ENCODE peak calls at places on chromosome 2, in four cellular contexts. One of them, this sample, is unnamed.

GRCh38 chr2:15763106-15763821 is 171.6 kb downstream of the DDX1 start:
- DNase-seq in stimulated activated CD4-positive, alpha-beta T cell treated with anti-CD3 and anti-CD28 coated beads, Interleukin-2, amount 100 ng/mL, for 4 hours: no peak
- DNase-seq in Karpas-422: no peak
- DNase-seq in sciatic nerve: peak; percentile 71
- DNase-seq in this sample: no peak

GRCh38 chr2:172968061-172968469 is 107.6 kb upstream of the MAP3K20 start:
- DNase-seq in sciatic nerve: peak; percentile 63
- DNase-seq in Karpas-422: no peak
- DNase-seq in stimulated activated CD4-positive, alpha-beta T cell treated with anti-CD3 and anti-CD28 coated beads, Interleukin-2, amount 100 ng/mL, for 4 hours: no peak
- DNase-seq in this sample: peak; percentile 98

GRCh38 chr2:218956039-218956438 is 3.4 kb upstream of the CDK5R2 start:
- DNase-seq in sciatic nerve: no peak
- DNase-seq in Karpas-422: no peak
- DNase-seq in stimulated activated CD4-positive, alpha-beta T cell treated with anti-CD3 and anti-CD28 coated beads, Interleukin-2, amount 100 ng/mL, for 4 hours: no peak
- DNase-seq in this sample: no peak

GRCh38 chr2:239182981-239183791 is 217.6 kb downstream of the HDAC4 start:
- DNase-seq in sciatic nerve: peak; percentile 53
- DNase-seq in stimulated activated CD4-positive, alpha-beta T cell treated with anti-CD3 and anti-CD28 coated beads, Interleukin-2, amount 100 ng/mL, for 4 hours: no peak
- DNase-seq in Karpas-422: no peak
- DNase-seq in this sample: no peak

GRCh38 chr2:170354855-170355649 is 177.1 kb downstream of the MYO3B start:
- DNase-seq in Karpas-422: no peak
- DNase-seq in stimulated activated CD4-positive, alpha-beta T cell treated with anti-CD3 and anti-CD28 coated beads, Interleukin-2, amount 100 ng/mL, for 4 hours: no peak
- DNase-seq in sciatic nerve: no peak
- DNase-seq in this sample: no peak

GRCh38 chr2:41836944-41837343 is 210.9 kb upstream of the PKDCC start:
- DNase-seq in stimulated activated CD4-positive, alpha-beta T cell treated with anti-CD3 and anti-CD28 coated beads, Interleukin-2, amount 100 ng/mL, for 4 hours: no peak
- DNase-seq in Karpas-422: peak; percentile 69
- DNase-seq in sciatic nerve: no peak
- DNase-seq in this sample: peak; percentile 53

GRCh38 chr2:9103663-9104277 is 100.3 kb upstream of the MBOAT2 start:
- DNase-seq in stimulated activated CD4-positive, alpha-beta T cell treated with anti-CD3 and anti-CD28 coated beads, Interleukin-2, amount 100 ng/mL, for 4 hours: no peak
- DNase-seq in sciatic nerve: no peak
- DNase-seq in Karpas-422: no peak
- DNase-seq in this sample: no peak

GRCh38 chr2:73337828-73338227 is 44.5 kb upstream of the EGR4 start:
- DNase-seq in sciatic nerve: no peak
- DNase-seq in stimulated activated CD4-positive, alpha-beta T cell treated with anti-CD3 and anti-CD28 coated beads, Interleukin-2, amount 100 ng/mL, for 4 hours: no peak
- DNase-seq in Karpas-422: peak; percentile 67
- DNase-seq in this sample: no peak

GRCh38 chr2:42554392-42554791 is 14.0 kb upstream of the MTA3 start:
- DNase-seq in stimulated activated CD4-positive, alpha-beta T cell treated with anti-CD3 and anti-CD28 coated beads, Interleukin-2, amount 100 ng/mL, for 4 hours: no peak
- DNase-seq in Karpas-422: no peak
- DNase-seq in sciatic nerve: no peak
- DNase-seq in this sample: no peak

GRCh38 chr2:133287709-133288108 is 280.6 kb downstream of the NCKAP5 start:
- DNase-seq in sciatic nerve: no peak
- DNase-seq in stimulated activated CD4-positive, alpha-beta T cell treated with anti-CD3 and anti-CD28 coated beads, Interleukin-2, amount 100 ng/mL, for 4 hours: no peak
- DNase-seq in Karpas-422: no peak
- DNase-seq in this sample: peak; percentile 29

GRCh38 chr2:180790891-180791290 is 189.5 kb upstream of the UBE2E3 start:
- DNase-seq in sciatic nerve: no peak
- DNase-seq in stimulated activated CD4-positive, alpha-beta T cell treated with anti-CD3 and anti-CD28 coated beads, Interleukin-2, amount 100 ng/mL, for 4 hours: no peak
- DNase-seq in Karpas-422: no peak
- DNase-seq in this sample: no peak

GRCh38 chr2:126655500-126656310 is at the start of gene GYPC:
- DNase-seq in Karpas-422: peak; percentile 77
- DNase-seq in sciatic nerve: peak; percentile 82
- DNase-seq in stimulated activated CD4-positive, alpha-beta T cell treated with anti-CD3 and anti-CD28 coated beads, Interleukin-2, amount 100 ng/mL, for 4 hours: peak; percentile 42
- DNase-seq in this sample: peak; percentile 96

GRCh38 chr2:171360905-171361304 is 72.9 kb downstream of the METTL8 start:
- DNase-seq in sciatic nerve: no peak
- DNase-seq in stimulated activated CD4-positive, alpha-beta T cell treated with anti-CD3 and anti-CD28 coated beads, Interleukin-2, amount 100 ng/mL, for 4 hours: no peak
- DNase-seq in Karpas-422: no peak
- DNase-seq in this sample: no peak

GRCh38 chr2:64212346-64212745 is 68.1 kb upstream of the PELI1 start:
- DNase-seq in sciatic nerve: no peak
- DNase-seq in stimulated activated CD4-positive, alpha-beta T cell treated with anti-CD3 and anti-CD28 coated beads, Interleukin-2, amount 100 ng/mL, for 4 hours: no peak
- DNase-seq in Karpas-422: no peak
- DNase-seq in this sample: peak; percentile 63

GRCh38 chr2:81266106-81266505 is 961.6 kb upstream of the LRRTM1 start:
- DNase-seq in stimulated activated CD4-positive, alpha-beta T cell treated with anti-CD3 and anti-CD28 coated beads, Interleukin-2, amount 100 ng/mL, for 4 hours: no peak
- DNase-seq in sciatic nerve: no peak
- DNase-seq in Karpas-422: peak; percentile 45
- DNase-seq in this sample: no peak

GRCh38 chr2:218898109-218898878 is 17.6 kb downstream of the WNT10A start:
- DNase-seq in stimulated activated CD4-positive, alpha-beta T cell treated with anti-CD3 and anti-CD28 coated beads, Interleukin-2, amount 100 ng/mL, for 4 hours: peak; percentile 66
- DNase-seq in sciatic nerve: peak; percentile 89
- DNase-seq in Karpas-422: peak; percentile 89
- DNase-seq in this sample: peak; percentile 58

GRCh38 chr2:184154438-184154837 is 443.9 kb upstream of the ZNF804A start:
- DNase-seq in Karpas-422: no peak
- DNase-seq in stimulated activated CD4-positive, alpha-beta T cell treated with anti-CD3 and anti-CD28 coated beads, Interleukin-2, amount 100 ng/mL, for 4 hours: no peak
- DNase-seq in sciatic nerve: no peak
- DNase-seq in this sample: peak; percentile 1

GRCh38 chr2:41136966-41137494 is 685.1 kb upstream of the SLC8A1 start:
- DNase-seq in Karpas-422: no peak
- DNase-seq in sciatic nerve: no peak
- DNase-seq in stimulated activated CD4-positive, alpha-beta T cell treated with anti-CD3 and anti-CD28 coated beads, Interleukin-2, amount 100 ng/mL, for 4 hours: no peak
- DNase-seq in this sample: no peak

GRCh38 chr2:51638811-51639210 is 606.9 kb upstream of the NRXN1 start:
- DNase-seq in sciatic nerve: no peak
- DNase-seq in Karpas-422: no peak
- DNase-seq in stimulated activated CD4-positive, alpha-beta T cell treated with anti-CD3 and anti-CD28 coated beads, Interleukin-2, amount 100 ng/mL, for 4 hours: no peak
- DNase-seq in this sample: no peak

GRCh38 chr2:164816046-164816445 is 25.6 kb downstream of the COBLL1 start:
- DNase-seq in stimulated activated CD4-positive, alpha-beta T cell treated with anti-CD3 and anti-CD28 coated beads, Interleukin-2, amount 100 ng/mL, for 4 hours: no peak
- DNase-seq in Karpas-422: no peak
- DNase-seq in sciatic nerve: no peak
- DNase-seq in this sample: no peak

GRCh38 chr2:206274434-206275273 is at the start of gene ZDBF2:
- DNase-seq in Karpas-422: peak; percentile 56
- DNase-seq in stimulated activated CD4-positive, alpha-beta T cell treated with anti-CD3 and anti-CD28 coated beads, Interleukin-2, amount 100 ng/mL, for 4 hours: peak; percentile 37
- DNase-seq in sciatic nerve: peak; percentile 61
- DNase-seq in this sample: peak; percentile 63

GRCh38 chr2:203016716-203017115 is 2.0 kb downstream of the NBEAL1 start:
- DNase-seq in Karpas-422: no peak
- DNase-seq in sciatic nerve: no peak
- DNase-seq in stimulated activated CD4-positive, alpha-beta T cell treated with anti-CD3 and anti-CD28 coated beads, Interleukin-2, amount 100 ng/mL, for 4 hours: no peak
- DNase-seq in this sample: no peak

GRCh38 chr2:241493092-241493491 is 15.3 kb downstream of the STK25 start:
- DNase-seq in stimulated activated CD4-positive, alpha-beta T cell treated with anti-CD3 and anti-CD28 coated beads, Interleukin-2, amount 100 ng/mL, for 4 hours: no peak
- DNase-seq in sciatic nerve: no peak
- DNase-seq in Karpas-422: no peak
- DNase-seq in this sample: no peak

GRCh38 chr2:105068875-105069274 is 31.0 kb downstream of the MRPS9 start:
- DNase-seq in sciatic nerve: no peak
- DNase-seq in Karpas-422: no peak
- DNase-seq in stimulated activated CD4-positive, alpha-beta T cell treated with anti-CD3 and anti-CD28 coated beads, Interleukin-2, amount 100 ng/mL, for 4 hours: no peak
- DNase-seq in this sample: no peak

GRCh38 chr2:19086351-19086750 is 272.1 kb downstream of the OSR1 start:
- DNase-seq in Karpas-422: no peak
- DNase-seq in stimulated activated CD4-positive, alpha-beta T cell treated with anti-CD3 and anti-CD28 coated beads, Interleukin-2, amount 100 ng/mL, for 4 hours: no peak
- DNase-seq in sciatic nerve: no peak
- DNase-seq in this sample: no peak

GRCh38 chr2:96389728-96390127 is 54.2 kb downstream of the NCAPH start:
- DNase-seq in sciatic nerve: peak; percentile 34
- DNase-seq in Karpas-422: peak; percentile 35
- DNase-seq in stimulated activated CD4-positive, alpha-beta T cell treated with anti-CD3 and anti-CD28 coated beads, Interleukin-2, amount 100 ng/mL, for 4 hours: no peak
- DNase-seq in this sample: peak; percentile 13

GRCh38 chr2:61257446-61257845 is 95.5 kb downstream of the C2orf74 start:
- DNase-seq in sciatic nerve: no peak
- DNase-seq in Karpas-422: no peak
- DNase-seq in stimulated activated CD4-positive, alpha-beta T cell treated with anti-CD3 and anti-CD28 coated beads, Interleukin-2, amount 100 ng/mL, for 4 hours: no peak
- DNase-seq in this sample: peak; percentile 10

GRCh38 chr2:190649798-190650390 is 1.0 kb downstream of the NAB1 start:
- DNase-seq in sciatic nerve: no peak
- DNase-seq in Karpas-422: peak; percentile 63
- DNase-seq in stimulated activated CD4-positive, alpha-beta T cell treated with anti-CD3 and anti-CD28 coated beads, Interleukin-2, amount 100 ng/mL, for 4 hours: peak; percentile 16
- DNase-seq in this sample: peak; percentile 33

GRCh38 chr2:38509322-38509946 is 93.3 kb downstream of the HNRNPLL start:
- DNase-seq in Karpas-422: no peak
- DNase-seq in stimulated activated CD4-positive, alpha-beta T cell treated with anti-CD3 and anti-CD28 coated beads, Interleukin-2, amount 100 ng/mL, for 4 hours: no peak
- DNase-seq in sciatic nerve: no peak
- DNase-seq in this sample: peak; percentile 86

GRCh38 chr2:10501980-10502802 is 54.1 kb upstream of the ODC1 start:
- DNase-seq in Karpas-422: no peak
- DNase-seq in stimulated activated CD4-positive, alpha-beta T cell treated with anti-CD3 and anti-CD28 coated beads, Interleukin-2, amount 100 ng/mL, for 4 hours: no peak
- DNase-seq in sciatic nerve: peak; percentile 35
- DNase-seq in this sample: no peak

GRCh38 chr2:67075530-67076253 is 321.4 kb upstream of the ETAA1 start:
- DNase-seq in Karpas-422: no peak
- DNase-seq in sciatic nerve: no peak
- DNase-seq in stimulated activated CD4-positive, alpha-beta T cell treated with anti-CD3 and anti-CD28 coated beads, Interleukin-2, amount 100 ng/mL, for 4 hours: no peak
- DNase-seq in this sample: no peak

GRCh38 chr2:31558401-31559295 is 22.1 kb downstream of the SRD5A2 start:
- DNase-seq in Karpas-422: no peak
- DNase-seq in sciatic nerve: no peak
- DNase-seq in stimulated activated CD4-positive, alpha-beta T cell treated with anti-CD3 and anti-CD28 coated beads, Interleukin-2, amount 100 ng/mL, for 4 hours: no peak
- DNase-seq in this sample: peak; percentile 50

GRCh38 chr2:20672191-20672951 is 5.4 kb downstream of the GDF7 start:
- DNase-seq in sciatic nerve: no peak
- DNase-seq in stimulated activated CD4-positive, alpha-beta T cell treated with anti-CD3 and anti-CD28 coated beads, Interleukin-2, amount 100 ng/mL, for 4 hours: no peak
- DNase-seq in Karpas-422: no peak
- DNase-seq in this sample: no peak

GRCh38 chr2:208278549-208278948 is 12.5 kb downstream of the PIKFYVE start:
- DNase-seq in Karpas-422: no peak
- DNase-seq in sciatic nerve: no peak
- DNase-seq in stimulated activated CD4-positive, alpha-beta T cell treated with anti-CD3 and anti-CD28 coated beads, Interleukin-2, amount 100 ng/mL, for 4 hours: no peak
- DNase-seq in this sample: no peak

GRCh38 chr2:160566717-160567116 is 73.1 kb upstream of the RBMS1 start:
- DNase-seq in stimulated activated CD4-positive, alpha-beta T cell treated with anti-CD3 and anti-CD28 coated beads, Interleukin-2, amount 100 ng/mL, for 4 hours: no peak
- DNase-seq in sciatic nerve: no peak
- DNase-seq in Karpas-422: no peak
- DNase-seq in this sample: no peak

GRCh38 chr2:241982711-241983570 is 113.4 kb downstream of the RTP5 start:
- DNase-seq in stimulated activated CD4-positive, alpha-beta T cell treated with anti-CD3 and anti-CD28 coated beads, Interleukin-2, amount 100 ng/mL, for 4 hours: no peak
- DNase-seq in Karpas-422: no peak
- DNase-seq in sciatic nerve: no peak
- DNase-seq in this sample: no peak

This sample was measured in RPMI7951.